ENCODE peak calls at places on chromosomes 12 and 14, in five cellular contexts. J is PC-9, A is fibroblast of mammary gland, G is neural crest cell, P is fibroblast of villous mesenchyme. L is an unnamed sample.

GRCh38 chr12:57429473-57430116 is 1.2 kb downstream of the R3HDM2 start:
- DNase-seq in J (no peak), A (peak), G (no peak), P (no peak), L (no peak)

GRCh38 chr12:15001733-15002471 is 29.1 kb downstream of the PDE6H start:
- DNase-seq in J (no peak), A (peak), G (no peak), P (peak), L (peak)

GRCh38 chr14:64202731-64203130 is 91.4 kb downstream of the ESR2 start:
- DNase-seq in J (no peak), A (no peak), G (no peak), P (no peak), L (no peak)

GRCh38 chr14:91264151-91265150 is 19.9 kb upstream of the GPR68 start:
- DNase-seq in J (peak), A (no peak), G (no peak), P (no peak), L (no peak)

GRCh38 chr14:49483266-49483665 is 102.9 kb downstream of the RPS29 start:
- DNase-seq in J (no peak), A (no peak), G (no peak), P (no peak), L (no peak)

GRCh38 chr14:72443991-72444431 is 449.9 kb downstream of the DPF3 start:
- DNase-seq in J (no peak), A (no peak), G (no peak), P (no peak), L (no peak)

GRCh38 chr12:106193404-106194215 is 54.2 kb downstream of the CKAP4 start:
- DNase-seq in J (no peak), A (no peak), G (no peak), P (no peak), L (no peak)

GRCh38 chr12:107443320-107444090 is 242.1 kb upstream of the PWP1 start:
- DNase-seq in J (no peak), A (no peak), G (no peak), P (no peak), L (no peak)

GRCh38 chr12:120760349-120761245 is 35.0 kb downstream of the ACADS start:
- DNase-seq in J (no peak), A (no peak), G (no peak), P (no peak), L (no peak)

GRCh38 chr12:111409403-111410228 is 3.9 kb downstream of the SH2B3 start:
- DNase-seq in J (no peak), A (peak), G (peak), P (peak), L (peak)

GRCh38 chr12:127731657-127732056 is 535.3 kb upstream of the TMEM132C start:
- DNase-seq in J (no peak), A (no peak), G (no peak), P (no peak), L (no peak)

GRCh38 chr14:22981090-22982012 is 1.0 kb downstream of the AJUBA start:
- DNase-seq in J (no peak), A (no peak), G (peak), P (no peak), L (no peak)

GRCh38 chr12:9742665-9743064 is 9.8 kb upstream of the CLECL1 start:
- DNase-seq in J (peak), A (no peak), G (no peak), P (no peak), L (no peak)

GRCh38 chr12:46109343-46110219 is 119.2 kb upstream of the SCAF11 start:
- DNase-seq in J (no peak), A (no peak), G (no peak), P (no peak), L (no peak)

GRCh38 chr12:93714382-93714781 is 37.2 kb downstream of the CRADD start:
- DNase-seq in J (no peak), A (peak), G (no peak), P (no peak), L (no peak)

GRCh38 chr14:30260772-30261607 is 298.0 kb upstream of the G2E3 start:
- DNase-seq in J (no peak), A (no peak), G (no peak), P (no peak), L (no peak)

GRCh38 chr12:55720894-55721444 is 776 bp downstream of the RDH5 start:
- DNase-seq in J (peak), A (peak), G (no peak), P (peak), L (peak)

GRCh38 chr14:98580131-98580678 is 691.8 kb downstream of the BCL11B start:
- DNase-seq in J (no peak), A (no peak), G (peak), P (no peak), L (no peak)

GRCh38 chr12:31279525-31279924 is 46.4 kb downstream of the SINHCAF start:
- DNase-seq in J (no peak), A (no peak), G (no peak), P (no peak), L (no peak)

GRCh38 chr12:24226745-24227350 is 277.4 kb upstream of the SOX5 start:
- DNase-seq in J (no peak), A (peak), G (no peak), P (peak), L (peak)

GRCh38 chr12:60173213-60174170 is 577.7 kb downstream of the SLC16A7 start:
- DNase-seq in J (no peak), A (peak), G (no peak), P (no peak), L (no peak)

GRCh38 chr14:54486685-54487084 is 2.1 kb downstream of the GMFB start:
- DNase-seq in J (no peak), A (no peak), G (no peak), P (peak), L (peak)

GRCh38 chr12:94618995-94619695 is 31.2 kb downstream of the TMCC3 start:
- DNase-seq in J (no peak), A (peak), G (no peak), P (peak), L (peak)

GRCh38 chr12:68189766-68190700 is 30.5 kb upstream of the IFNG start:
- DNase-seq in J (peak), A (peak), G (no peak), P (no peak), L (peak)

GRCh38 chr14:88248606-88249005 is 74.5 kb downstream of the KCNK10 start:
- DNase-seq in J (no peak), A (peak), G (no peak), P (no peak), L (peak)

GRCh38 chr12:99154264-99154982 is 493.1 kb upstream of the GARIN6 start:
- DNase-seq in J (no peak), A (no peak), G (peak), P (peak), L (no peak)

GRCh38 chr14:90717916-90718315 is 98.3 kb downstream of the TTC7B start:
- DNase-seq in J (no peak), A (peak), G (no peak), P (peak), L (peak)

GRCh38 chr14:69152181-69152943 is 557 bp downstream of the DCAF5 start:
- DNase-seq in J (no peak), A (peak), G (peak), P (peak), L (peak)

GRCh38 chr12:48686037-48686595 is 4.1 kb upstream of the KANSL2 start:
- DNase-seq in J (no peak), A (no peak), G (no peak), P (no peak), L (no peak)

GRCh38 chr12:104345234-104346066 is 41.9 kb downstream of the EID3 start:
- DNase-seq in J (no peak), A (no peak), G (no peak), P (no peak), L (no peak)

GRCh38 chr14:103311171-103311997 is 22.7 kb upstream of the EIF5 start:
- DNase-seq in J (no peak), A (no peak), G (no peak), P (no peak), L (no peak)

GRCh38 chr12:106023034-106023433 is 115.7 kb downstream of the NUAK1 start:
- DNase-seq in J (no peak), A (no peak), G (no peak), P (no peak), L (no peak)

GRCh38 chr14:94540031-94540794 is 21.0 kb upstream of the SERPINA4 start:
- DNase-seq in J (no peak), A (peak), G (no peak), P (no peak), L (peak)

GRCh38 chr12:112751844-112752243 is 39.7 kb upstream of the RPH3A start:
- DNase-seq in J (no peak), A (no peak), G (no peak), P (no peak), L (no peak)

GRCh38 chr14:104316121-104316722 is 177.8 kb downstream of the KIF26A start:
- DNase-seq in J (no peak), A (no peak), G (no peak), P (no peak), L (no peak)

GRCh38 chr12:4441355-4442330 is 4.0 kb downstream of the FGF6 start:
- DNase-seq in J (no peak), A (no peak), G (no peak), P (no peak), L (no peak)

GRCh38 chr12:110907583-110907982 is 12.8 kb downstream of the MYL2 start:
- DNase-seq in J (no peak), A (no peak), G (no peak), P (no peak), L (no peak)

GRCh38 chr12:101573743-101574142 is 21.0 kb upstream of the MYBPC1 start:
- DNase-seq in J (no peak), A (no peak), G (no peak), P (no peak), L (no peak)

GRCh38 chr12:101566318-101566717 is 28.5 kb upstream of the MYBPC1 start:
- DNase-seq in J (no peak), A (no peak), G (no peak), P (no peak), L (no peak)

GRCh38 chr12:101567918-101568317 is 26.9 kb upstream of the MYBPC1 start:
- DNase-seq in J (no peak), A (no peak), G (no peak), P (no peak), L (no peak)

GRCh38 chr12:101564912-101565311 is 29.9 kb upstream of the MYBPC1 start:
- DNase-seq in J (no peak), A (no peak), G (no peak), P (peak), L (no peak)

GRCh38 chr12:101570022-101570421 is 24.7 kb upstream of the MYBPC1 start:
- DNase-seq in J (no peak), A (peak), G (no peak), P (peak), L (peak)
- TF ChIP-seq CTCF in J (peak), A (peak), G (peak), P (peak), L (no peak)

GRCh38 chr14:83217492-83217891 is 1683.8 kb upstream of the SEL1L start:
- DNase-seq in J (no peak), A (peak), G (no peak), P (peak), L (peak)
- TF ChIP-seq CTCF in J (no peak), A (no peak), G (no peak), P (peak), L (no peak)

GRCh38 chr12:109451400-109451799 is 25.7 kb downstream of the KCTD10 start:
- DNase-seq in J (no peak), A (no peak), G (no peak), P (no peak), L (no peak)

GRCh38 chr12:109448707-109449390 is 28.3 kb downstream of the KCTD10 start:
- DNase-seq in J (no peak), A (no peak), G (no peak), P (no peak), L (peak)

GRCh38 chr12:109448272-109448671 is 28.8 kb downstream of the KCTD10 start:
- DNase-seq in J (no peak), A (no peak), G (no peak), P (no peak), L (no peak)

GRCh38 chr12:109450980-109451379 is 26.1 kb downstream of the KCTD10 start:
- DNase-seq in J (no peak), A (no peak), G (no peak), P (no peak), L (no peak)

DNA sequence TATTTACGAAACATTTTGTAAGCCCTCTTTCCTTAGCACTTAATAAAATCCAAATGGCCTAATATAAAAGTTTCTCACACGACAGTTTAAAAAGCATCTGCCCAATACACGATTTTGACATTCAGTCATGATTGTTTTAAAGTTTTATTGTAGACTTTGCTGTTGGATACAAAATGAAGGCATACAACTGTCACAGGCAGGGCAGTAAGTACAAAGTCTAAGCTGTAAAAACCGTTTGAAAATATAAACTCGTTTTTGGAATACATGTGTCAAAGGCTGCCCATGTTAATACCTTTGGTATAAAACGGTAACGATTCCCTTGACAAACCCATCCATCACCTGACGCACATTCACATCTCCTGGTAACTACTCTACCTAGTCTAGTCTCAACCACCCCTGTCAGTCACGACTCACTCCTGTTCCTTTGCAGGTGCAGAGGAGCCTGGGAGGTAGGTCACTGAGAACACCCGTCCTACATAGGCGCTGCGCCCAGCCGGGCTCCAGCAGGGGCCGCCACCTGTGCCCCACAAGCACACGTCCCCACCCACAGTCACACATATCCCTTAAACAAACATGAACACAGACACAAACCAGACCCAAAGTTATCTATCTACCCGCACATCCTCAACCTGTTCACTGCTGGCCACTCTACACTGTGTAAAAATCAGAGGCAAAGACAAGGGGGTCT is 27.1 kb downstream of the KCTD10 start:
- DNase-seq in J (no peak), A (no peak), G (no peak), P (no peak), L (no peak)
- TF ChIP-seq CTCF in J (peak), A (no peak), G (no peak), P (peak), L (no peak)

DNA sequence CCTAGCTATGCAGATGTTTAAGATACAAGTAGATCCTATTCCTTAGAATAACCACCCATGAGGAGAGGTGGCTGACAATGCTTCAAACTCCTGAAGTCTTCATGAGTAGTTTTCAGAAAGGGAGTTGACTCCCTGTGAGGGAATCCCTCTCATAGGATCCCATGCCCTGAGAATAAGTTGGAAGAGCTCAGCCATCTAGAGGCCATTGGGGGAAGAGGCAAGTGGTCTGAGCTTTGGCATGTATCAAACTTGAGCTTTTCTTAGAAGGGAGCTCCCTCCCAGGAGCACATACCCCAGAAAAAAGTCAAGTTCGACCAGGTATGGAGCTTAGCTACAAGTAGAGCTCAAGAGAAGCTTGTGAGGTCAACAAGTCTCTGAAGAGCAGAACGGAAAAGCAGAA is 165.7 kb upstream of the RBM19 start:
- DNase-seq in J (no peak), A (no peak), G (no peak), P (no peak), L (no peak)
- TF ChIP-seq CTCF in J (no peak), A (peak), G (no peak), P (no peak), L (no peak)

GRCh38 chr12:109858764-109859163 is 21.6 kb downstream of the GLTP start:
- DNase-seq in J (no peak), A (no peak), G (no peak), P (no peak), L (no peak)

GRCh38 chr12:109861689-109862314 is 18.5 kb downstream of the GLTP start:
- DNase-seq in J (no peak), A (peak), G (no peak), P (no peak), L (no peak)

GRCh38 chr12:109863961-109864712 is 16.2 kb downstream of the GLTP start:
- DNase-seq in J (no peak), A (peak), G (no peak), P (peak), L (peak)

GRCh38 chr12:109857715-109858114 is 22.6 kb downstream of the GLTP start:
- DNase-seq in J (no peak), A (no peak), G (no peak), P (no peak), L (no peak)

GRCh38 chr12:109860961-109861360 is 19.4 kb downstream of the GLTP start:
- DNase-seq in J (no peak), A (no peak), G (no peak), P (no peak), L (no peak)
- TF ChIP-seq CTCF in J (no peak), A (no peak), G (no peak), P (no peak), L (no peak)

GRCh38 chr14:100653409-100653808 is 66.2 kb upstream of the BEGAIN start:
- DNase-seq in J (no peak), A (no peak), G (no peak), P (no peak), L (no peak)

GRCh38 chr14:100654025-100654813 is 67.0 kb upstream of the BEGAIN start:
- DNase-seq in J (no peak), A (no peak), G (no peak), P (no peak), L (no peak)

GRCh38 chr14:100652739-100653138 is 65.5 kb upstream of the BEGAIN start:
- DNase-seq in J (no peak), A (no peak), G (no peak), P (no peak), L (no peak)

GRCh38 chr14:100656996-100657395 is 69.7 kb upstream of the DLK1 start:
- DNase-seq in J (no peak), A (no peak), G (no peak), P (no peak), L (no peak)

DNA sequence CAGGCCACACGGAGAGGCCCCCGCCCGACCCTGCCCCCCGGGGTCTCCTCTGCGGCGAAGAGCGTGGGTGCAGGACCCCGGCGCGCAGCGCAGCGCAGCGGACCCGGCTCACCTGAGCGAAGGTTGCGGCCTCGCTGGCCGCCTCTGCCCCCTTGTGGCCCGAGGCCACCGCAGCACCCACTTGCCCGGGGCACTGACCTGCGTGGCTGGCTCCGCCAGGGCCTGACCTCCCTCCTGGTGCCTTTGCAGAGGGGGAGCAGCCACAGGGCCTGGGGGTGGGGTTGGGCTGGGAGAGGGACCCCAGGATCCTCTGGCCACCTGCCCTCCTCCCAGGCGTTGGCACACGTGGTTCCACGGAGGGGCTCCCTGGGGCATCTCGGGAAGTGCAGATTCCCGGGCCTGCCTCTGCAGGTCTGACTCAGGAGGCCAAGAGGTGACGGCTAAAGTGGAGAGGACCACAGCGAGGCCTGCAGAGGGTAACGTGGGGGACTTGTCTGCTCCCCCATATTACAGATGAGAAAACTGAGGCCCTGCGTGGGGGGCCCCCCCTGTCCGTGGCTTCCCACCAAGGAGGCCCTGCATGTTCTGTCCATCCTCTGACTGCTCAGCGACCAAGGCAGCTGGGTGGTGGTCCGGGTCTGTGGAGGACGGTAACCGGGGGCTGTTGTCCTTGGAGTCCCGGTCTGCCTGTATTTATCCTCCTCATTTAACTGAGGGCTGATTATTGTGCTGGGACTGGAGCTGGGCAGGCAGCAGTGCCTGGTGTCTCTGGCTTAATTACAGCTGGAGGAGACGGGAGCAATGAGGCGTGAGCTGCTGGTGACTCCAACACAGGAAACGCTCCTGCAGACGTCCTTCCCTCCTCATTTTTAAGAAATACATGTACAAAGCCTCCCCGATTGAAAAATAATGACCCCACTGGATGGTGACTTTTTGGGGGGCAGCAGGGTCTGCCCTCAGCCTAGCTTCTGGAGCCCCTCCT is 67.9 kb upstream of the BEGAIN start:
- DNase-seq in J (peak), A (no peak), G (peak), P (no peak), L (no peak)
- TF ChIP-seq CTCF in J (peak), A (peak), G (peak), P (peak), L (peak)